ENCODE peak calls at places on chromosomes 5 and 9, in eight cellular contexts. C, F, D, H, O, A, T and P are unnamed samples.

GRCh38 chr5:115838885-115839518 is 2.4 kb downstream of the ATG12 start:
- DNase-seq in O (peak; percentile 76), H (no peak), F (no peak), T (peak; percentile 51), D (no peak), A (no peak), C (peak; percentile 77), P (peak; percentile 87)

GRCh38 chr5:93960044-93960443 is 218.6 kb upstream of the POU5F2 start:
- DNase-seq in H (no peak), D (no peak), F (no peak), A (no peak), C (no peak), T (no peak), O (no peak), P (no peak)

GRCh38 chr5:172361566-172362238 is 78.1 kb upstream of the UBTD2 start:
- DNase-seq in A (no peak), O (no peak), F (no peak), T (peak; percentile 94), D (peak; percentile 82), H (no peak), C (no peak), P (peak; percentile 98)

GRCh38 chr5:124591583-124591982 is 154.9 kb downstream of the ZNF608 start:
- DNase-seq in D (no peak), A (no peak), C (no peak), O (no peak), H (no peak), T (no peak), F (no peak), P (no peak)

GRCh38 chr5:54671111-54671531 is 153.6 kb downstream of the SNX18 start:
- DNase-seq in C (no peak), H (no peak), A (no peak), D (no peak), F (no peak), O (no peak), T (no peak), P (no peak)

GRCh38 chr9:87178353-87178752 is 231.0 kb upstream of the GAS1 start:
- DNase-seq in D (no peak), H (no peak), C (no peak), O (no peak), A (no peak), F (no peak), T (no peak), P (no peak)

GRCh38 chr5:1085391-1085790 is 26.5 kb downstream of the SLC12A7 start:
- DNase-seq in H (no peak), D (no peak), T (no peak), A (no peak), O (no peak), C (no peak), F (no peak), P (no peak)

GRCh38 chr5:110790673-110791072 is 51.9 kb downstream of the SLC25A46 start:
- DNase-seq in T (no peak), O (no peak), H (no peak), D (no peak), C (no peak), A (no peak), F (no peak), P (peak; percentile 24)

GRCh38 chr9:128675382-128675781 is 13.6 kb upstream of the SET start:
- DNase-seq in D (no peak), O (no peak), F (no peak), C (no peak), H (no peak), T (no peak), A (no peak), P (no peak)

GRCh38 chr9:36276840-36277239 is 18.6 kb upstream of the GNE start:
- DNase-seq in A (no peak), H (no peak), O (no peak), T (peak; percentile 56), F (no peak), C (no peak), D (peak; percentile 76), P (no peak)

GRCh38 chr5:137071526-137071925 is 427.6 kb downstream of the SPOCK1 start:
- DNase-seq in H (no peak), C (no peak), D (no peak), T (no peak), F (no peak), A (no peak), O (no peak), P (no peak)